ENCODE peak calls at places on chromosomes 7 and 10, in seven cellular contexts. Y is IMR-90, K is HepG2, R is WTC11, V is GM12878, L is SK-N-SH, J is H1. U is an unnamed sample.

GRCh38 chr7:94848992-94849576 is 58.3 kb upstream of the PPP1R9A start:
- DNase-seq in Y (no peak), K (no peak), R (no peak), V (no peak), L (no peak), J (no peak), U (no peak)

GRCh38 chr7:80097756-80098155 is 36.9 kb upstream of the GNAI1 start:
- DNase-seq in Y (no peak), K (no peak), R (no peak), V (no peak), L (no peak), J (no peak), U (no peak)

GRCh38 chr7:30511494-30511893 is 6.9 kb upstream of the GGCT start:
- DNase-seq in Y (no peak), K (no peak), R (no peak), V (no peak), L (peak; percentile 42), J (no peak), U (no peak)

GRCh38 chr7:54339074-54339473 is 203.1 kb upstream of the VSTM2A start:
- DNase-seq in Y (no peak), K (no peak), R (no peak), V (no peak), L (peak; percentile 70), J (no peak), U (no peak)

GRCh38 chr7:106681815-106682495 is 21.0 kb upstream of the CCDC71L start:
- DNase-seq in Y (peak; percentile 70), K (no peak), R (no peak), V (no peak), L (no peak), J (no peak), U (peak; percentile 13)

GRCh38 chr10:96287392-96288105 is 16.2 kb upstream of the BLNK start:
- DNase-seq in Y (no peak), K (peak; percentile 72), R (no peak), V (peak; percentile 93), L (no peak), J (no peak), U (no peak)

GRCh38 chr7:100582041-100582579 is 3.8 kb downstream of the LRCH4 start:
- DNase-seq in Y (no peak), K (no peak), R (no peak), V (no peak), L (no peak), J (no peak), U (no peak)

GRCh38 chr10:101535949-101536348 is 52.1 kb downstream of the POLL start:
- DNase-seq in Y (no peak), K (no peak), R (no peak), V (no peak), L (no peak), J (no peak), U (no peak)

GRCh38 chr10:1380075-1380793 is 324.0 kb downstream of the WDR37 start:
- DNase-seq in Y (no peak), K (no peak), R (no peak), V (no peak), L (peak; percentile 10), J (no peak), U (no peak)

GRCh38 chr10:57657164-57657765 is 610.4 kb downstream of the IPMK start:
- DNase-seq in Y (peak; percentile 39), K (peak; percentile 53), R (peak; percentile 68), V (no peak), L (peak; percentile 47), J (peak; percentile 54), U (peak; percentile 76)

DNA sequence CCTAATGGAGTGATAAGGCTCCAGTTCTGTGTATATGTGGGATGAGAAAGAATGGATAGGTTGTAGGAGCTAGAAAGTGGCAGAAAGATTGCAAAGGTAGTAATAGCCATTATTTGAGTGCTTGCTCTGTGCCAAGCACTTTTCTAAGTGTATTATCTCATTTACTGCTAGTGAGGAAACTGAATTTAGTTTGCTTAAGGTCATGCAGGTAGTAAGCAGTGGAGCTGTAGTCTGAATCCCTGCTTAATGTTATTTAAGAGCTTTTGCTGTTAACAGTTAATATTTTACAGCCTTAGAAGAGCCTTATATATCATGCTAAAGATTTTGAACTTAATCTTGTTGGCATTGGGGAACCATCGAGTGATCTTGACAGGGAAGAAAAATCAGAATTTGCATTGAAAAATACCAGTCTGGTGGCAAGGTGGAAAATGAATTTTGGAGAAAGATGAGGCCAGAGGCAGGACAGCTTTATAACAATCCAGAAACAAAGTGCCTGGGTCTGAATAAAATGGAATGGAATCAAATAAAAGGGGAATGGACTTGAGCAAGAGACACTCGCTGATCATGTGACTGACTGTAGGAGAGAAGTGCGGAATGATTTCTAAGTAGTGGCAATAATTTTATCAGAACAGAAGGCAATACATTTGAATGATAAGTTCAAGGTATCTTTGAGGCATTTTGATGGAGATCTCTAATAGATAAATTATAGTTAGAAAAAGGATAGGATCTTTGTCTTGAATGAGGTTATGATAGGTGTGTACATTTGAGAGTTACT is 15.2 kb downstream of the CAPZA2 start:
- DNase-seq in Y (no peak), K (no peak), R (no peak), V (no peak), L (no peak), J (no peak), U (no peak)
- TF ChIP-seq USF2 in Y (no peak), K (no peak), R (no peak), V (no peak), L (no peak), J (no peak), U (no peak)

GRCh38 chr10:28533571-28534304 is 820 bp downstream of the WAC start:
- DNase-seq in Y (peak; percentile 26), K (peak; percentile 13), R (peak; percentile 62), V (no peak), L (peak; percentile 83), J (no peak), U (peak; percentile 46)
- TF ChIP-seq USF2 in Y (no peak), K (no peak), R (no peak), V (no peak), L (no peak), J (no peak), U (no peak)

GRCh38 chr10:59801171-59801570 is 47.9 kb upstream of the MRLN start:
- DNase-seq in Y (no peak), K (no peak), R (no peak), V (no peak), L (no peak), J (no peak), U (no peak)
- TF ChIP-seq USF2 in Y (no peak), K (no peak), R (no peak), V (no peak), L (no peak), J (no peak), U (no peak)

DNA sequence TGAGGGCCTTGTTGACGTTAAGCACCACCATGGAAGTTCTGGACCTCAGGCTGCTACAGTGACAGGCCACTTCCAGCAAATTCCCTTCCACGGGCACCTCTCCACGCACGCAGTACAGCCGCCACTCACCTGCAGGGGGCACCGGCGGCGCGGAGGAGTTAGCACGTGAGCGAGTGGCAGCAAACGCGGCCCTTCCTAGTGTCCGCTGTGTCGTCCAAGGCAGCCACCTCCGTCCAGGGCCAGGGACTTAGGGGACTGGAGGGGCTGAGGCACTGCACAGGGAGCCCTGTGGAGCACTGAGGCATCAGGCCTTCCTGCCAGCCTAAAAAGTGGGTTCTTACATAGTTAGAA is 164.4 kb downstream of the SVIL start:
- DNase-seq in Y (no peak), K (no peak), R (peak; percentile 79), V (no peak), L (peak; percentile 52), J (peak; percentile 25), U (peak; percentile 39)
- TF ChIP-seq USF2 in Y (no peak), K (no peak), R (peak; percentile 68), V (no peak), L (no peak), J (peak; percentile 28), U (no peak)

GRCh38 chr7:155484483-155485399 is 26.8 kb downstream of the EN2 start:
- DNase-seq in Y (no peak), K (no peak), R (no peak), V (no peak), L (no peak), J (no peak), U (no peak)
- TF ChIP-seq USF2 in Y (no peak), K (no peak), R (no peak), V (no peak), L (no peak), J (no peak), U (no peak)

DNA sequence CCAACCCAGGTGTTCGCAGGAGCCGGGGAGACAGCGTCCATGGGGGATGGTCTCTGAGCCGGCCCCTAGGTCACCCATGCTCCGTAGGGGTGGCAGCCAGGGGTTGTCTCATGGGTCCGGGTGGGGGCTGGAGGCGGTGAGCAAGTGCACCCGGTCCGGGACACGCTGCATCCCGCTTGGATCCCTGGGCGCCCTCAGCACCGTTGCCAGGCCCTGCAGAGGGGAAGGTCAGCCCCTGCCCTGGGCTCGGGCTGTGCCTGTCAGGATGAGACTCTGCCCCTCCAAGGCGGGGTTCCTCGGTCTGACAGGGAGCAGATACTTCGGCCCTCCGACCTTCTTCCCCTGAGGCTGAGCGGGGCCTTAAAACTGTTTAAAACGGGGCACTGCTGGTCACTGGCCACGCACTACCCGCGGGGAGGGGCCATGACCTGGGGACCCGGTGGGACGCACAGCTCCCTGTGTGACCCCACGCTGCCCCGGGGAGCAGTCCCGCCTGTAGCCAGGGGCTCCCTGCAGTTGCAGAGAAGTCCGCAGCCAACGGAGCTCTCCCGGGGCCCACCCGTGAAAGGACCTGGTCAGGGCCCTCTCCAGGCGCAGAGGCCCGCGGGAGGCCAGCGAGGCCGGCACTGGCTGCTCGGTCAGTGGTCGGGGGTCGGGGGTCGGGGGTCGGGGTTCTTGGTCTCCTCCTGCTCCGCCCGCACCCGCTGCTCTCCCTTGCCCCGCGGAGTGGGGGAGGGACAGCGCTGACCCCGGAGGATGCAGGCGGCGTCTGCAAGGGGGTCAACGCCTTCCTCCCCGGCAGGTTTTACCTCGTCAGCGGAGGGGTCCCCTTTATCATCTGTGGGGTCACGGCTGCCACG is 33.4 kb upstream of the KNDC1 start:
- DNase-seq in Y (no peak), K (no peak), R (no peak), V (no peak), L (no peak), J (no peak), U (no peak)
- TF ChIP-seq USF2 in Y (no peak), K (no peak), R (no peak), V (no peak), L (no peak), J (no peak), U (no peak)

DNA sequence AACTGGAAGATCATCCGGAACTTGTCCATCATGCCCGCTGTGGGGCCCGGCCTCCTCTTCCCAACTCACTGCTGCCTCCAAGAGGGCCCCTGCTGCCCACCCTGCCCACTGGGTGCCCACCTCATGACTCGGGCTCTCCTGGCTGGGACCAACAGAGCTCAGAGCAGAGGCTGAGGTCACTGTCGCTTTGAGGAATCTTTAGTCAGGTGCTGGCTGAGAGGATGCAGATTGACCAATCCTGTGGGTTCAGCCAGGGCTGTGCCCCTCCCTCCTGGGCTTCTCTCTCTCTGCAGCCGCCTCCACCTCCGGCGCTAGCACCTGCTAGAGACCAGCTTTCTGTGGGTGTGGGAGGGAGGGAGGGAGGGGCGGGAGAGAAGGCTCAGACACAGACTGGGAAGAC is at the start of gene CALHM1:
- DNase-seq in Y (no peak), K (no peak), R (peak; percentile 65), V (no peak), L (no peak), J (no peak), U (no peak)
- TF ChIP-seq USF2 in Y (no peak), K (no peak), R (peak; percentile 21), V (no peak), L (no peak), J (peak; percentile 22), U (no peak)

DNA sequence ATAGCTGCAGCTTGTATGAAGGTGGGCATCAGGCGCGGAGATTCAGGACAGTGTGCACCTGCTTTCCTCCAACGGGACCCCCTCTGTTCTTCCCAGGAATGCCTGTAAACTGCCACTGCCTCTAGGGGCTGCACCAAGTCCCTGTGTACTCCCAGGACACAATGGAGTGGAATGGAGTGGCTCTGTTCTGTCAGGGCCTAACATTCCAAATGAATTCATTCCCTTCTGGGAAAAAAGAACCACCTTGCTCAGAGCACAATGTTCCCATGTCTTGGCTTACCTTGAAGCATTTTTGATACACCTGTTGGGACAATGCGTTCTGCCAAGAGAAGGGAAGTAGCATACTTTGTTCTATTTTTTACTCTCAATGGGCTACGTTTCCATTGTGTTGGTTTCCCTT is 339.4 kb downstream of the FRMD4A start:
- DNase-seq in Y (no peak), K (no peak), R (no peak), V (no peak), L (no peak), J (no peak), U (no peak)
- TF ChIP-seq USF2 in Y (no peak), K (no peak), R (no peak), V (no peak), L (no peak), J (no peak), U (no peak)

U was measured in A549.